ENCODE peak calls at places on chromosomes 11 and 22, in seven cellular contexts. One of them, this sample, is unnamed.

GRCh38 chr11:116342148-116342547 is 430.6 kb downstream of the BUD13 start:
- DNase-seq in iPS DF 6.9: no peak
- DNase-seq in H1: no peak
- DNase-seq in neural progenitor cell: no peak
- DNase-seq in CD4-positive, alpha-beta T cell: no peak
- DNase-seq in left ventricle myocardium inferior: no peak
- DNase-seq in esophagus squamous epithelium: no peak
- DNase-seq in this sample: no peak

GRCh38 chr22:31081963-31082605 is 966 bp downstream of the SMTN start:
- DNase-seq in iPS DF 6.9: no peak
- DNase-seq in H1: no peak
- DNase-seq in neural progenitor cell: no peak
- DNase-seq in CD4-positive, alpha-beta T cell: no peak
- DNase-seq in left ventricle myocardium inferior: no peak
- DNase-seq in esophagus squamous epithelium: no peak
- DNase-seq in this sample: no peak

GRCh38 chr11:7869467-7869866 is 61.6 kb downstream of the OR10A6 start:
- DNase-seq in iPS DF 6.9: no peak
- DNase-seq in H1: no peak
- DNase-seq in neural progenitor cell: no peak
- DNase-seq in CD4-positive, alpha-beta T cell: no peak
- DNase-seq in left ventricle myocardium inferior: no peak
- DNase-seq in esophagus squamous epithelium: no peak
- DNase-seq in this sample: no peak

GRCh38 chr11:77823775-77824174 is 2.8 kb downstream of the AAMDC start:
- DNase-seq in iPS DF 6.9: no peak
- DNase-seq in H1: no peak
- DNase-seq in neural progenitor cell: no peak
- DNase-seq in CD4-positive, alpha-beta T cell: no peak
- DNase-seq in left ventricle myocardium inferior: no peak
- DNase-seq in esophagus squamous epithelium: no peak
- DNase-seq in this sample: no peak

GRCh38 chr11:110474578-110474977 is 44.8 kb downstream of the FDX1 start:
- DNase-seq in iPS DF 6.9: no peak
- DNase-seq in H1: no peak
- DNase-seq in neural progenitor cell: no peak
- DNase-seq in CD4-positive, alpha-beta T cell: no peak
- DNase-seq in left ventricle myocardium inferior: no peak
- DNase-seq in esophagus squamous epithelium: no peak
- DNase-seq in this sample: no peak

GRCh38 chr11:125282596-125282914 is 118.0 kb downstream of the PKNOX2 start:
- DNase-seq in iPS DF 6.9: no peak
- DNase-seq in H1: no peak
- DNase-seq in neural progenitor cell: no peak
- DNase-seq in CD4-positive, alpha-beta T cell: no peak
- DNase-seq in left ventricle myocardium inferior: no peak
- DNase-seq in esophagus squamous epithelium: no peak
- DNase-seq in this sample: no peak

GRCh38 chr11:10858505-10859360 is 880 bp upstream of the ZBED5 start:
- DNase-seq in iPS DF 6.9: no peak
- DNase-seq in H1: peak
- DNase-seq in neural progenitor cell: peak
- DNase-seq in CD4-positive, alpha-beta T cell: peak
- DNase-seq in left ventricle myocardium inferior: peak
- DNase-seq in esophagus squamous epithelium: no peak
- DNase-seq in this sample: peak

GRCh38 chr11:15660496-15660895 is 545.8 kb downstream of the INSC start:
- DNase-seq in iPS DF 6.9: no peak
- DNase-seq in H1: no peak
- DNase-seq in neural progenitor cell: no peak
- DNase-seq in CD4-positive, alpha-beta T cell: no peak
- DNase-seq in left ventricle myocardium inferior: no peak
- DNase-seq in esophagus squamous epithelium: no peak
- DNase-seq in this sample: no peak

GRCh38 chr11:5937868-5938602 is 4.0 kb upstream of the OR56A3 start:
- DNase-seq in iPS DF 6.9: no peak
- DNase-seq in H1: no peak
- DNase-seq in neural progenitor cell: no peak
- DNase-seq in CD4-positive, alpha-beta T cell: no peak
- DNase-seq in left ventricle myocardium inferior: no peak
- DNase-seq in esophagus squamous epithelium: no peak
- DNase-seq in this sample: no peak

GRCh38 chr22:50082961-50083461 is 2.2 kb downstream of the MLC1 start:
- DNase-seq in iPS DF 6.9: no peak
- DNase-seq in H1: no peak
- DNase-seq in neural progenitor cell: no peak
- DNase-seq in CD4-positive, alpha-beta T cell: no peak
- DNase-seq in left ventricle myocardium inferior: no peak
- DNase-seq in esophagus squamous epithelium: no peak
- DNase-seq in this sample: no peak

GRCh38 chr22:36373258-36373579 is 14.5 kb downstream of the MYH9 start:
- DNase-seq in iPS DF 6.9: no peak
- DNase-seq in H1: no peak
- DNase-seq in neural progenitor cell: no peak
- DNase-seq in CD4-positive, alpha-beta T cell: no peak
- DNase-seq in left ventricle myocardium inferior: peak
- DNase-seq in esophagus squamous epithelium: no peak
- DNase-seq in this sample: no peak

GRCh38 chr11:116187026-116187425 is 585.8 kb downstream of the BUD13 start:
- DNase-seq in iPS DF 6.9: no peak
- DNase-seq in H1: no peak
- DNase-seq in neural progenitor cell: no peak
- DNase-seq in CD4-positive, alpha-beta T cell: no peak
- DNase-seq in left ventricle myocardium inferior: no peak
- DNase-seq in esophagus squamous epithelium: no peak
- DNase-seq in this sample: no peak

GRCh38 chr22:20312396-20313191 is 7.3 kb downstream of the DGCR6L start:
- DNase-seq in iPS DF 6.9: no peak
- DNase-seq in H1: peak
- DNase-seq in neural progenitor cell: peak
- DNase-seq in CD4-positive, alpha-beta T cell: no peak
- DNase-seq in left ventricle myocardium inferior: no peak
- DNase-seq in esophagus squamous epithelium: no peak
- DNase-seq in this sample: no peak

GRCh38 chr11:44033856-44034255 is 13.9 kb upstream of the ACCSL start:
- DNase-seq in iPS DF 6.9: no peak
- DNase-seq in H1: peak
- DNase-seq in neural progenitor cell: no peak
- DNase-seq in CD4-positive, alpha-beta T cell: no peak
- DNase-seq in left ventricle myocardium inferior: no peak
- DNase-seq in esophagus squamous epithelium: no peak
- DNase-seq in this sample: no peak

GRCh38 chr11:44030996-44031395 is 16.8 kb upstream of the ACCSL start:
- DNase-seq in iPS DF 6.9: no peak
- DNase-seq in H1: peak
- DNase-seq in neural progenitor cell: no peak
- DNase-seq in CD4-positive, alpha-beta T cell: no peak
- DNase-seq in left ventricle myocardium inferior: no peak
- DNase-seq in esophagus squamous epithelium: no peak
- DNase-seq in this sample: no peak

GRCh38 chr11:44033411-44033850 is 14.3 kb upstream of the ACCSL start:
- DNase-seq in iPS DF 6.9: no peak
- DNase-seq in H1: peak
- DNase-seq in neural progenitor cell: no peak
- DNase-seq in CD4-positive, alpha-beta T cell: no peak
- DNase-seq in left ventricle myocardium inferior: no peak
- DNase-seq in esophagus squamous epithelium: no peak
- DNase-seq in this sample: peak

GRCh38 chr11:44031549-44031948 is 16.2 kb upstream of the ACCSL start:
- DNase-seq in iPS DF 6.9: no peak
- DNase-seq in H1: peak
- DNase-seq in neural progenitor cell: no peak
- DNase-seq in CD4-positive, alpha-beta T cell: no peak
- DNase-seq in left ventricle myocardium inferior: no peak
- DNase-seq in esophagus squamous epithelium: no peak
- DNase-seq in this sample: no peak

DNA sequence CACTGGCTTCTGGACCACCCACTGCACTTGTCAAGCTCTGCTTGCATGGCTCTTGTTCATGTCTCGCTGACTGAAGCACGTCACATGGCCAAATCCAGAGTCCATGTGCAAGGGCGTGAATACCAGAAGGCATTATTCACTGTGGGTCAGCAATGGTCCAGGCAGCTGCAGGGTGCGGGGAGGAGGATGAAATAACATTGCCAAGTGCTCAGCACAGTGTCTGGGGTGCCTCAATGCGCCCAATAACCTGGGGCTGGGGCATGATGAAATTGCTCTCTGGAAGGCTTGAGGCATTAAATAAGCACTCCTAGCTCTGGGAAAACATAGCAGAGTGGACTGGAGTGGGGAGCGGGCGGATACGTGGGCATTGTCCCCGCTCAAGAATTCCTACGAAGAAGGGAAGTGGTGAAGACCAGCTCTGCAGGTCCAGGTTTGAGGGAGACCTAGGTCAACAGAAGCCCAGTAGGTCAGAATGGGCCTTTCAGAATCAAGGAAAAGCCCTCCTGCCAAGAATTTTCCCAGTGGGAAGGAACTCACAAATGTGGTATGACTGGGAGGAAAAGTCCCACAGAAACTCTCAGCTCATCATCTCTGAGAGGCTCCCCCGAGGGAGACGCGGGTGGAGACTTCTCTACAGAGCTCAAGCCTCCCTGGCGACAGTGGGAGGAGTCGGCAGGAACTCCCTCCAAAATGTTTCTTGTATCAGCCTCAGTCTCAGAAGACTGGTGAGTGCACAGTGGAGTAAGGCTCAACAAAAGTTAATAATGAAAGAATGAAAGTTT is 15.3 kb upstream of the ACCSL start:
- DNase-seq in iPS DF 6.9: no peak
- DNase-seq in H1: peak
- DNase-seq in neural progenitor cell: no peak
- DNase-seq in CD4-positive, alpha-beta T cell: no peak
- DNase-seq in left ventricle myocardium inferior: peak
- DNase-seq in esophagus squamous epithelium: no peak
- DNase-seq in this sample: peak
- H3K27ac ChIP-seq in iPS DF 6.9: no peak
- H3K27ac ChIP-seq in H1: no peak
- H3K27ac ChIP-seq in neural progenitor cell: no peak
- H3K27ac ChIP-seq in CD4-positive, alpha-beta T cell: no peak
- H3K27ac ChIP-seq in left ventricle myocardium inferior: peak
- H3K27ac ChIP-seq in esophagus squamous epithelium: peak
- H3K27ac ChIP-seq in this sample: peak

GRCh38 chr22:39457047-39457545 is 284 bp downstream of the MGAT3 start:
- DNase-seq in iPS DF 6.9: no peak
- DNase-seq in H1: no peak
- DNase-seq in neural progenitor cell: peak
- DNase-seq in CD4-positive, alpha-beta T cell: no peak
- DNase-seq in left ventricle myocardium inferior: no peak
- DNase-seq in esophagus squamous epithelium: no peak
- DNase-seq in this sample: no peak

GRCh38 chr22:39458443-39459083 is 1.8 kb downstream of the MGAT3 start:
- DNase-seq in iPS DF 6.9: no peak
- DNase-seq in H1: no peak
- DNase-seq in neural progenitor cell: no peak
- DNase-seq in CD4-positive, alpha-beta T cell: no peak
- DNase-seq in left ventricle myocardium inferior: no peak
- DNase-seq in esophagus squamous epithelium: no peak
- DNase-seq in this sample: no peak

GRCh38 chr22:39454385-39454871 is 2.4 kb upstream of the MGAT3 start:
- DNase-seq in iPS DF 6.9: no peak
- DNase-seq in H1: no peak
- DNase-seq in neural progenitor cell: peak
- DNase-seq in CD4-positive, alpha-beta T cell: no peak
- DNase-seq in left ventricle myocardium inferior: no peak
- DNase-seq in esophagus squamous epithelium: no peak
- DNase-seq in this sample: no peak

GRCh38 chr22:39457546-39458442 is 982 bp downstream of the MGAT3 start:
- DNase-seq in iPS DF 6.9: no peak
- DNase-seq in H1: no peak
- DNase-seq in neural progenitor cell: peak
- DNase-seq in CD4-positive, alpha-beta T cell: no peak
- DNase-seq in left ventricle myocardium inferior: no peak
- DNase-seq in esophagus squamous epithelium: no peak
- DNase-seq in this sample: no peak

GRCh38 chr22:39456262-39457046 is at the start of gene MGAT3:
- DNase-seq in iPS DF 6.9: no peak
- DNase-seq in H1: no peak
- DNase-seq in neural progenitor cell: no peak
- DNase-seq in CD4-positive, alpha-beta T cell: no peak
- DNase-seq in left ventricle myocardium inferior: no peak
- DNase-seq in esophagus squamous epithelium: no peak
- DNase-seq in this sample: no peak
- H3K27ac ChIP-seq in iPS DF 6.9: no peak
- H3K27ac ChIP-seq in H1: no peak
- H3K27ac ChIP-seq in neural progenitor cell: no peak
- H3K27ac ChIP-seq in CD4-positive, alpha-beta T cell: no peak
- H3K27ac ChIP-seq in left ventricle myocardium inferior: peak
- H3K27ac ChIP-seq in esophagus squamous epithelium: peak
- H3K27ac ChIP-seq in this sample: peak

DNA sequence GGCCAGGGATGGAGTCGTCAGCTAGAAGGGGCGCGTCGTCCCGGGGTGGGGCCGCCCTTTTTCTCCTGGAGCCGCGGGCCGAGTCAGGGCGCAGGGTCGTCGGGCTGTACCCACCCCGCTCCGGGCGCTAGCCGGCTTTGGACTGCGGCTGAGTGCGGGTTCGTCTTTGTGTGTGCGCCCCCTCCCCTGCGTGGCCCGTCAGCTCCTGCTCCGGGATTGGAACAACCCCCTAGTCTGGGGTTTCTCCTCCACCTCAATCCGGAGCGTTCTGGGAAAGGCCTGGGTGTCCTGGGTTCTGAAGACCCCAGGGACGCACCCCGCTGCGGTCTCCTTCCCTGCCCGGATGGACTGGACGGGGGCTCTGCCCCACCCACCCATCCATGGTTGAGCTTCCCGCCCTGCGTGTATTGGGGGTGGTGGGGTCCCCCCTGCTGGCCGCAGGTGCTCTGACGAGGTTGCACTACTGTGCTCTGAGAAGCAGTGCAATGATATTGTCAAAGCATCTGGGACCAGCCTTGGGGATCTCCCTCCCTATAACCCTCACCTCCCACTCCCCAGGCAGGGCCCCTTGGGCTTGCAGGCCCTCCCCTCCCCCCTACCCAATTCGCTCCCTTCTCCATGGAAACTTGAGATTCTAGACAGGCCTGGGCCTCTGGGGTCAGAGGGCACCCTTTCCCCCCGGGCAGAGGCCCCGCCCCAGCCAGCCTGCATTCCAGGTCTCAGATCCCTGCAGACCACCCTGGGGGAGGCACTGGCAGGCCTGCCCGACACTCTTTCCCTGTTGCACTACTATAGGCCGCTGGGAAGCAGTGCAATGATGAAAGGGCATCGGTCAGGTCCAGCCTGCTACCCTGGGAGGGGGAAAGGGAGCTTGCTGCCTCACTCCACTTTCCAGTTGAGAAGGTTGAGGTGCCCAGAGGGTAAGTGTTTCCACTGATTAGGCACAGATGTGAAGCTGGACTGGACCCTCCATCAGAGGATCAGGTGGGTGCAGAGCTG is 10.7 kb downstream of the SDF2L1 start:
- DNase-seq in iPS DF 6.9: no peak
- DNase-seq in H1: peak
- DNase-seq in neural progenitor cell: peak
- DNase-seq in CD4-positive, alpha-beta T cell: no peak
- DNase-seq in left ventricle myocardium inferior: no peak
- DNase-seq in esophagus squamous epithelium: no peak
- DNase-seq in this sample: no peak
- H3K27ac ChIP-seq in iPS DF 6.9: no peak
- H3K27ac ChIP-seq in H1: peak
- H3K27ac ChIP-seq in neural progenitor cell: peak
- H3K27ac ChIP-seq in CD4-positive, alpha-beta T cell: no peak
- H3K27ac ChIP-seq in left ventricle myocardium inferior: peak
- H3K27ac ChIP-seq in esophagus squamous epithelium: peak
- H3K27ac ChIP-seq in this sample: no peak

GRCh38 chr11:113014262-113014661 is 53.0 kb downstream of the NCAM1 start:
- DNase-seq in iPS DF 6.9: no peak
- DNase-seq in H1: no peak
- DNase-seq in neural progenitor cell: no peak
- DNase-seq in CD4-positive, alpha-beta T cell: no peak
- DNase-seq in left ventricle myocardium inferior: no peak
- DNase-seq in esophagus squamous epithelium: no peak
- DNase-seq in this sample: peak
- H3K27ac ChIP-seq in iPS DF 6.9: no peak
- H3K27ac ChIP-seq in H1: no peak
- H3K27ac ChIP-seq in neural progenitor cell: no peak
- H3K27ac ChIP-seq in CD4-positive, alpha-beta T cell: no peak
- H3K27ac ChIP-seq in left ventricle myocardium inferior: peak
- H3K27ac ChIP-seq in esophagus squamous epithelium: no peak
- H3K27ac ChIP-seq in this sample: no peak